ENCODE peak calls at places on chromosomes 7 and 10, in five cellular contexts. W, T, N, P and M are unnamed samples.

GRCh38 chr10:103620891-103621777 is 127.6 kb downstream of the NEURL1 start:
- DNase-seq in W (no peak), T (no peak), N (no peak), P (no peak), M (no peak)

GRCh38 chr7:55786901-55787300 is 75.7 kb downstream of the SEPTIN14 start:
- DNase-seq in W (no peak), T (no peak), N (no peak), P (no peak), M (no peak)

GRCh38 chr7:87152897-87153641 is 816 bp downstream of the DMTF1 start:
- DNase-seq in W (peak; percentile 25), T (peak; percentile 38), N (peak; percentile 7), P (peak; percentile 65), M (peak; percentile 61)

GRCh38 chr7:107161415-107161814 is 7.4 kb upstream of the HBP1 start:
- DNase-seq in W (no peak), T (no peak), N (no peak), P (no peak), M (no peak)

GRCh38 chr10:116597543-116597942 is 6.8 kb downstream of the PNLIPRP1 start:
- DNase-seq in W (no peak), T (no peak), N (no peak), P (no peak), M (no peak)

GRCh38 chr7:66399566-66399965 is 194.4 kb downstream of the TPST1 start:
- DNase-seq in W (no peak), T (no peak), N (no peak), P (no peak), M (no peak)

GRCh38 chr10:103582331-103583123 is 89.0 kb downstream of the NEURL1 start:
- DNase-seq in W (no peak), T (no peak), N (no peak), P (no peak), M (no peak)

GRCh38 chr7:65722361-65722792 is 150.5 kb upstream of the VKORC1L1 start:
- DNase-seq in W (peak; percentile 28), T (peak; percentile 34), N (peak; percentile 39), P (no peak), M (peak; percentile 60)

GRCh38 chr7:23184709-23185354 is 3.0 kb downstream of the NUP42 start:
- DNase-seq in W (peak; percentile 50), T (peak; percentile 67), N (peak; percentile 61), P (no peak), M (peak; percentile 74)

DNA sequence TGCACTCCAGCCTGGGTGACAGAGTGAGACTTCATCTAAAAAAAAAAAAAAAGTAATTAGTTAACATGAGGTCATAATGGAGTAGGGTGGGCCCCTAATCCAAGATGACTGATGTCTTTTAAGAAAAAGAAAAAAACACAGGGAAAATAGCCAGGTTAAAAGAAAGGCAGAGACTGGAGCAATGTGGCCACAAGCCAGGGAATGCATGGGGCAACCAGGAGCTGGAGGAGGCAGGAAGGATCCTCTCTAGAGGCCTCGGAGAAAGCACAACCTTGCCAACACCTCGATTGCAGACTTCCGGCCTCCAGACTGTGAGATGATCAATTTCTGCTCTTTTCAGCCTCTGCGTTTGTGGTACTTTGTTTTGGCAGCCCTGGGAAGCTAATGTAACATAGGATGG is 121.5 kb downstream of the ITIH5 start:
- DNase-seq in W (no peak), T (peak; percentile 77), N (no peak), P (no peak), M (no peak)
- H3K4me1 ChIP-seq in W (no peaks in the 10 kb centered on the region), T (peaks cover 18% of the 10 kb centered on the region), N (peaks cover 6% of the 10 kb centered on the region), P (peaks cover 11% of the 10 kb centered on the region), M (no peaks in the 10 kb centered on the region)

GRCh38 chr7:145123502-145123901 is 287.6 kb upstream of the TPK1 start:
- DNase-seq in W (no peak), T (no peak), N (no peak), P (no peak), M (no peak)
- H3K9me3 ChIP-seq in W (no peaks in the 10 kb centered on the region), T (no peaks in the 10 kb centered on the region), N (no peaks in the 10 kb centered on the region), P (no peaks in the 10 kb centered on the region), M (peaks cover 5% of the 10 kb centered on the region)

DNA sequence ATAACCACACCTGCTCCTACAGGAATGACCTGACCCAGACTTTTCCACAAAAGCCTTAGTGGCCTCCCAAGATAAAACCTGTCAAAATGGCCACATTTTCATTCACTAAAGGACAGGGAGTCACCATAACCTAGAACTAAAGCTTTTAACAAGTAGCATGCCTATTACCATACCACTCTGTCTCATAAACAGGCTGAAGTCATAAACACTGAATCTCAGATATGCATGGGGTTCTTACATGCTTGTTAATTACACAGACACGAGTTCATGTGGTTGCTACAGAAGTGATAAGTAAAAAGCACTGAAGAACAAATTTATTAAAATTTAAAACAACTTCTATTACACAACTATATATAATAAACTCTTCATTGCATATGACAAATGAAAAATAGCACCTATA is 56.0 kb downstream of the HIPK2 start:
- DNase-seq in W (no peak), T (no peak), N (no peak), P (no peak), M (no peak)
- H3K4me1 ChIP-seq in W (peaks cover 5% of the 10 kb centered on the region), T (peaks cover 19% of the 10 kb centered on the region), N (peaks cover 67% of the 10 kb centered on the region), P (peaks cover 19% of the 10 kb centered on the region), M (peaks cover 30% of the 10 kb centered on the region)

GRCh38 chr7:28977881-28978280 is 19.8 kb upstream of the TRIL start:
- DNase-seq in W (no peak), T (no peak), N (no peak), P (no peak), M (no peak)

GRCh38 chr7:28975987-28976386 is 17.9 kb upstream of the TRIL start:
- DNase-seq in W (no peak), T (no peak), N (no peak), P (no peak), M (no peak)

DNA sequence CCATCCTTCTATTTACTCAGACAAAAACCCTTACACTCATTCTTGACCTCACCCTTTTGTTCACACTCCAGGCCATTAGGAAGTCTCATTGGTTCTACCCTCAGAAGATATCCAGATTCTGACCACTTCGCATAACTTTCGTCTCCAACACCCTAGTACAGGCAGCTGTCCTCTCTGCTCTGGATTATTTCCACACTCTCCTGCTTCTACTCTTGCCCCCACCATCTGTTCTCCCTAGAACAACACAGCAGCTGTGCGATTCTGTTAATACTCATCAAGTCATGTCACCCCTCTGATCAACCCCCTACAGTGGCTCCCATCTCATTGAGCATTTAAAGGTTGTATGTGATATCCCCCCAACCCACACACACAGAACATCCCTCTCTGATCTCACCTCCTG is 15.5 kb upstream of the TRIL start:
- DNase-seq in W (no peak), T (no peak), N (no peak), P (no peak), M (no peak)
- H3K9me3 ChIP-seq in W (no peaks in the 10 kb centered on the region), T (no peaks in the 10 kb centered on the region), N (peaks cover 38% of the 10 kb centered on the region), P (no peaks in the 10 kb centered on the region), M (peaks cover 18% of the 10 kb centered on the region)

DNA sequence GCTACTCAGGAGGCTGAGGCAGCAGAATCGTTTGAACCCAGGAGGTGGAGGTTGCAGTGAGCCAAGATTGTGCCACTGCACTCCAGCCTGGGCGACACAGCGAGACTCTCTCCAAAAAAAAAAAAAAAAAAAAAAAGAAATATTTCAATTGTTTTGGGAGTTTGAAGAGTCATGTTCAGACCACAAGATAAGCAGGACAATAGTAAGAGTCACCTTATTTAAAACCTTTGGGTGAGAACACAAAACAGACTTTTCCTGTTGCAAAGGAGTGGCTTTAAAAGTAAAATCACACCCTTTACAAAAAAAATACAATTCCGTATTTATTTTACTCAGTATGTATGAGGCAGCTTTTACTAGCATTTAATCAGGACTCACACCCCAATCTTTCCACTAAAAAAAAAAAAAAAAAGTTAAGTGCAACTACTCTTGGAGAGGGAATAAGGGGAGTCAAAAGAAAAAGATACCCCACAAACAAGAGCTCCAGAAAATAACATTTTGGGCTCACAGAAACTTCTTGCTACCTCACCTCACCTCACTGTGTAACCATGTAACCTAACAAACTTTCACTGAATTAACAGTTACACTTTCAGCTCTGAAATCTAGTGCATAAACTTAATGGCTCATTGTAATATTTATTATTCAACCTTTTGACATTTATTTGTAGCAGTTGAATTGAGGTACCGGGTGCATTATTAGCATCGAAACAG is 11.2 kb downstream of the SKIDA1 start:
- DNase-seq in W (no peak), T (no peak), N (no peak), P (no peak), M (no peak)
- H3K4me1 ChIP-seq in W (peaks cover 3% of the 10 kb centered on the region), T (peaks cover 37% of the 10 kb centered on the region), N (peaks cover 55% of the 10 kb centered on the region), P (peaks cover 7% of the 10 kb centered on the region), M (peaks cover 23% of the 10 kb centered on the region)

DNA sequence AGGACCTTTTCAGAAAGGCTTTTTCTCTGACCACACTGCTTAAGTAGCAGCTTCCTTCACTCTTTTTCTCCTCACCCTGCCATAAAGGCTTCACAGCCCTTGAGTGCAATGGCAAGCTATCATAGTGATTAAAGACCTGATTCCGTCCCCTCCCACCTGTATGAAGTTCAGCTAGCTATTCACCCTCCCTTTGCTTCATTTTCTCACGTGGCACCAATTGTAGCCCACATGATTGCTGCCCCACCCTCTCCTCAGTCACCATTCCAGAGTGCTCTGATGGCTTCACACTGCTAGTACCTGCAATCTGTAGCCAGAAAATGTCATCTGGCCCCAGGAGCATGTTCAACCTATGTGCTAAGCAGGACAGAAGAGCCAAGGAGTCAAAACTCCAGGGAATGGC is 523.8 kb downstream of the GRM8 start:
- DNase-seq in W (no peak), T (no peak), N (no peak), P (no peak), M (no peak)
- H3K9me3 ChIP-seq in W (no peaks in the 10 kb centered on the region), T (no peaks in the 10 kb centered on the region), N (no peaks in the 10 kb centered on the region), P (no peaks in the 10 kb centered on the region), M (no peaks in the 10 kb centered on the region)

GRCh38 chr10:32954080-32954479 is 4.0 kb downstream of the ITGB1 start:
- DNase-seq in W (no peak), T (no peak), N (peak; percentile 72), P (no peak), M (no peak)

GRCh38 chr10:32952094-32952493 is 5.9 kb downstream of the ITGB1 start:
- DNase-seq in W (no peak), T (no peak), N (no peak), P (no peak), M (no peak)

GRCh38 chr10:32954545-32955298 is 3.3 kb downstream of the ITGB1 start:
- DNase-seq in W (no peak), T (no peak), N (no peak), P (no peak), M (no peak)

GRCh38 chr10:32952541-32953276 is 5.3 kb downstream of the ITGB1 start:
- DNase-seq in W (no peak), T (no peak), N (no peak), P (no peak), M (no peak)

DNA sequence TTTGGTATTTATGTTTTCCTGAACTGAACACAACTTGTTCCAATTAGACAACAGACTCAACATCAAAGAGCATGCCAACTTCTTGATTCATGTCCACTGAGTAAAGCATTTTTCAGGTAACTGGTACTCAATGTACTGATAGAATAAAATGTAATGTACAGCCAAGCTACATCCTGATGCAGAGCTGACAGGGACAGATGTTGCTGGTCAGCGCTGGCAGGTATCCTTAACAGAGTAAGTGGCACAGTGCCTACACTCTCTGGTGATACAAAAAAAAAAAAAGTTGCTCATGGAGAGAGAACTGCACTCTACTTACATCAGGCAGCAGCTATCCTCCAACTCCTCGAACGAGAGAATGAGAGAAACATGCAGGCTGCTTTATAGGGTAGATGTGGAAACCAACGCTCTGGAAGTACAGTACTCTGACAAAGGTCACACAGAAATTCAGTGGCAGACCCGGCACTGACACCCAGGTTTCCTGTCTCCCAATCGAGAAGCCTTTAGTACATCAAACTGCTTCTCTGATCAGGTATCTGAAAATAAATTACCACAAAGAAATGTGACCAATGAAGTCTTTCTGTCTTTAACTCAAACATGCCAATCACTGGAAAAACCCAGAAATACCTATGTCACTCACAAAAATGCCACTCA is 4.6 kb downstream of the ITGB1 start:
- DNase-seq in W (no peak), T (peak; percentile 44), N (peak; percentile 54), P (no peak), M (no peak)
- H3K4me1 ChIP-seq in W (no peaks in the 10 kb centered on the region), T (peaks cover 59% of the 10 kb centered on the region), N (peaks cover 55% of the 10 kb centered on the region), P (peaks cover 23% of the 10 kb centered on the region), M (peaks cover 31% of the 10 kb centered on the region)